ENCODE peak calls at places on chromosomes 12 and 14, in nine cellular contexts. Y is stomach; X is C1 segment of cervical spinal cord; F is GM23248; I is HT1080; O is fibroblast of lung; N is activated naive CD4-positive, alpha-beta T cell; E is ecto neural progenitor cell; G is stimulated activated CD8-positive, alpha-beta memory T cell treated with anti-CD3 and anti-CD28 coated beads, Interleukin-12 subunit alpha, Interleukin-12 subunit beta, amount 100 ng/mL, for 4 hours. D is an unnamed sample.
A peak's percentile ranks its signal among the peaks of the same experiment; 100 is the strongest.

GRCh38 chr12:119630223-119630781 is 36.7 kb downstream of the TMEM233 start:
- DNase-seq in G (no peak), I (no peak), N (no peak), O (no peak), X (no peak), F (no peak), Y (no peak), E (peak; percentile 25), D (peak; percentile 32)

GRCh38 chr12:94714378-94714777 is 64.0 kb upstream of the TMCC3 start:
- DNase-seq in N (no peak), Y (no peak), O (peak; percentile 58), E (no peak), F (peak; percentile 60), X (no peak), I (peak; percentile 97), G (no peak), D (no peak)

GRCh38 chr14:77000340-77001235 is 27.9 kb downstream of the IRF2BPL start:
- DNase-seq in F (peak; percentile 89), X (no peak), E (no peak), O (peak; percentile 56), I (no peak), G (no peak), N (no peak), Y (peak; percentile 42), D (no peak)

GRCh38 chr12:16110596-16110995 is 166.9 kb downstream of the SLC15A5 start:
- DNase-seq in G (no peak), E (no peak), F (no peak), I (no peak), O (no peak), X (no peak), Y (no peak), N (no peak), D (no peak)

GRCh38 chr14:38391334-38391733 is 135.4 kb upstream of the CLEC14A start:
- DNase-seq in E (no peak), O (peak; percentile 70), I (peak; percentile 35), F (peak; percentile 57), Y (no peak), G (no peak), N (no peak), X (no peak), D (no peak)

GRCh38 chr14:35879654-35880249 is 53.6 kb downstream of the BRMS1L start:
- DNase-seq in X (no peak), N (no peak), I (no peak), F (peak; percentile 50), G (no peak), E (no peak), Y (no peak), O (peak; percentile 49), D (no peak)

GRCh38 chr14:105068818-105069217 is 3.6 kb upstream of the GPR132 start:
- DNase-seq in Y (no peak), N (no peak), O (no peak), F (no peak), E (no peak), I (no peak), G (no peak), X (no peak), D (peak; percentile 43)

GRCh38 chr14:22848391-22849164 is 12.2 kb downstream of the MMP14 start:
- DNase-seq in O (peak; percentile 99), I (peak; percentile 93), Y (peak; percentile 44), N (no peak), X (no peak), G (no peak), F (peak; percentile 88), E (no peak), D (peak; percentile 88)

GRCh38 chr12:125013816-125014442 is 20.5 kb downstream of the BRI3BP start:
- DNase-seq in F (no peak), E (no peak), O (no peak), I (no peak), X (no peak), G (no peak), Y (peak; percentile 28), N (no peak), D (no peak)

GRCh38 chr14:62691613-62692489 is 353.4 kb downstream of the KCNH5 start:
- DNase-seq in G (no peak), O (peak; percentile 99), E (no peak), Y (peak; percentile 60), N (no peak), X (no peak), F (peak; percentile 78), I (peak; percentile 96), D (no peak)

GRCh38 chr12:103542078-103542477 is 45.0 kb upstream of the STAB2 start:
- DNase-seq in I (no peak), E (no peak), N (no peak), Y (no peak), F (peak; percentile 15), O (no peak), G (no peak), X (no peak), D (no peak)

GRCh38 chr14:106044949-106045596 is 518.7 kb downstream of the TMEM121 start:
- DNase-seq in I (peak; percentile 54), X (no peak), F (peak; percentile 40), O (no peak), Y (peak; percentile 60), E (no peak), G (peak; percentile 59), N (peak; percentile 49), D (no peak)

GRCh38 chr12:32069071-32069470 is 37.6 kb upstream of the BICD1 start:
- DNase-seq in I (peak; percentile 36), O (no peak), X (no peak), E (no peak), F (peak; percentile 29), G (no peak), Y (no peak), N (no peak), D (no peak)

GRCh38 chr14:49867831-49868719 is 15.5 kb upstream of the NEMF start:
- DNase-seq in I (peak; percentile 96), N (peak; percentile 96), X (peak; percentile 87), O (peak; percentile 96), F (peak; percentile 98), G (peak; percentile 97), E (peak; percentile 97), Y (peak; percentile 98), D (peak; percentile 99)

GRCh38 chr12:62762645-62763044 is 172.3 kb downstream of the PPM1H start:
- DNase-seq in G (no peak), E (no peak), O (no peak), N (no peak), F (peak; percentile 44), I (no peak), Y (no peak), X (no peak), D (no peak)

GRCh38 chr12:1531654-1532366 is 62.6 kb downstream of the FBXL14 start:
- DNase-seq in E (no peak), X (no peak), G (no peak), I (no peak), N (no peak), F (peak; percentile 60), Y (no peak), O (no peak), D (peak; percentile 52)

GRCh38 chr14:80215756-80216581 is 4.7 kb upstream of the DIO2 start:
- DNase-seq in F (peak; percentile 57), E (no peak), I (no peak), O (peak; percentile 47), Y (peak; percentile 30), N (no peak), X (no peak), G (no peak), D (peak; percentile 58)

GRCh38 chr12:114025935-114026334 is 59.8 kb upstream of the RBM19 start:
- DNase-seq in F (no peak), O (no peak), N (no peak), I (no peak), X (no peak), E (no peak), G (no peak), Y (no peak), D (no peak)

GRCh38 chr12:12449533-12450025 is 92.7 kb downstream of the BORCS5 start:
- DNase-seq in F (no peak), N (no peak), O (peak; percentile 75), X (no peak), E (no peak), I (no peak), Y (peak; percentile 60), G (no peak), D (no peak)

GRCh38 chr12:12531194-12531593 is 31.5 kb downstream of the DUSP16 start:
- DNase-seq in O (no peak), Y (no peak), E (no peak), G (no peak), I (no peak), N (no peak), F (no peak), X (no peak), D (no peak)

GRCh38 chr14:52044791-52045522 is 23.9 kb downstream of the NID2 start:
- DNase-seq in O (peak; percentile 91), X (no peak), E (no peak), G (no peak), Y (no peak), N (no peak), F (peak; percentile 97), I (peak; percentile 72), D (no peak)

GRCh38 chr12:81332054-81332453 is 254.2 kb downstream of the ACSS3 start:
- DNase-seq in G (no peak), O (no peak), X (no peak), Y (no peak), N (no peak), F (no peak), I (peak; percentile 82), E (no peak), D (no peak)

GRCh38 chr14:21219561-21220111 is 49.6 kb downstream of the HNRNPC start:
- DNase-seq in F (no peak), I (no peak), G (no peak), O (no peak), X (no peak), N (no peak), E (no peak), Y (no peak), D (no peak)

GRCh38 chr12:25797335-25797863 is 161.1 kb upstream of the RASSF8 start:
- DNase-seq in G (no peak), I (peak; percentile 26), N (no peak), X (no peak), Y (no peak), F (no peak), E (no peak), O (no peak), D (no peak)

GRCh38 chr12:82912406-82912805 is 225.7 kb downstream of the TMTC2 start:
- DNase-seq in G (no peak), I (peak; percentile 29), N (no peak), O (peak; percentile 19), Y (no peak), X (no peak), E (no peak), F (peak; percentile 34), D (no peak)

GRCh38 chr12:59401862-59402261 is 194.0 kb upstream of the SLC16A7 start:
- DNase-seq in E (no peak), N (no peak), Y (no peak), I (peak; percentile 11), O (no peak), F (peak; percentile 7), G (no peak), X (no peak), D (no peak)

GRCh38 chr14:24051162-24051788 is 534 bp upstream of the CARMIL3 start:
- DNase-seq in E (no peak), G (no peak), Y (peak; percentile 28), X (no peak), I (no peak), N (no peak), F (no peak), O (no peak), D (no peak)

GRCh38 chr14:25537846-25538455 is 488.0 kb upstream of the STXBP6 start:
- DNase-seq in G (no peak), Y (peak; percentile 44), F (peak; percentile 3), O (no peak), X (no peak), E (peak; percentile 55), I (peak; percentile 25), N (no peak), D (peak; percentile 84)

GRCh38 chr12:79737875-79738718 is 47.3 kb upstream of the PAWR start:
- DNase-seq in N (no peak), G (no peak), Y (peak; percentile 42), I (peak; percentile 42), O (peak; percentile 76), F (peak; percentile 60), X (no peak), E (no peak), D (no peak)